ENCODE peak calls at places on chromosomes 12 and 14, in eight cellular contexts. E is esophagus squamous epithelium, G is stomach, C is Caco-2, J is gastrocnemius medialis, L is H9, U is left ventricle myocardium inferior, P is cardiac muscle cell. Q is an unnamed sample. For H3K4me1, the result is how much of the 10 kb centered on the place peaks cover.

GRCh38 chr14:32258574-32258973 is 55.5 kb upstream of the RNU6-8 start:
- DNase-seq in E (no peak), G (no peak), C (no peak), J (no peak), L (no peak), U (no peak), P (no peak), Q (no peak)

GRCh38 chr14:61712137-61712536 is 16.8 kb downstream of the HIF1A start:
- DNase-seq in E (no peak), G (no peak), C (no peak), J (no peak), L (no peak), U (no peak), P (no peak), Q (no peak)

GRCh38 chr14:104553166-104554087 is 26.1 kb upstream of the C14orf180 start:
- DNase-seq in E (no peak), G (no peak), C (peak), J (no peak), L (no peak), U (peak), P (no peak), Q (no peak)

GRCh38 chr12:123934016-123934620 is 38.5 kb downstream of the CCDC92 start:
- DNase-seq in E (no peak), G (no peak), C (no peak), J (no peak), L (no peak), U (no peak), P (no peak), Q (no peak)

GRCh38 chr14:50666772-50667490 is 1.2 kb downstream of the SAV1 start:
- DNase-seq in E (no peak), G (peak), C (peak), J (peak), L (peak), U (no peak), P (peak), Q (no peak)

GRCh38 chr12:99200711-99201384 is 446.7 kb upstream of the GARIN6 start:
- DNase-seq in E (no peak), G (no peak), C (no peak), J (no peak), L (no peak), U (no peak), P (no peak), Q (no peak)

GRCh38 chr14:39956372-39956771 is 524.1 kb upstream of the FBXO33 start:
- DNase-seq in E (no peak), G (no peak), C (no peak), J (no peak), L (no peak), U (no peak), P (no peak), Q (no peak)

GRCh38 chr12:32854716-32855115 is 41.9 kb downstream of the PKP2 start:
- DNase-seq in E (no peak), G (no peak), C (no peak), J (no peak), L (no peak), U (no peak), P (no peak), Q (no peak)

GRCh38 chr12:113305281-113305856 is 29.5 kb downstream of the SLC8B1 start:
- DNase-seq in E (no peak), G (no peak), C (no peak), J (no peak), L (no peak), U (no peak), P (no peak), Q (no peak)

GRCh38 chr12:47319746-47320145 is 240.0 kb upstream of the AMIGO2 start:
- DNase-seq in E (no peak), G (no peak), C (no peak), J (no peak), L (no peak), U (no peak), P (no peak), Q (no peak)

GRCh38 chr14:99708449-99708848 is 24.4 kb downstream of the CYP46A1 start:
- DNase-seq in E (no peak), G (no peak), C (no peak), J (no peak), L (peak), U (no peak), P (no peak), Q (no peak)

GRCh38 chr14:97788364-97788763 is 991.2 kb downstream of the VRK1 start:
- DNase-seq in E (no peak), G (no peak), C (no peak), J (no peak), L (no peak), U (no peak), P (no peak), Q (no peak)

GRCh38 chr12:131865196-131865875 is 29.1 kb upstream of the ULK1 start:
- DNase-seq in E (no peak), G (no peak), C (no peak), J (no peak), L (no peak), U (no peak), P (no peak), Q (no peak)

GRCh38 chr12:46944771-46945170 is 119.0 kb upstream of the SLC38A4 start:
- DNase-seq in E (no peak), G (no peak), C (no peak), J (no peak), L (no peak), U (no peak), P (no peak), Q (no peak)

GRCh38 chr12:93638095-93638494 is 39.1 kb upstream of the CRADD start:
- DNase-seq in E (no peak), G (no peak), C (no peak), J (no peak), L (no peak), U (no peak), P (no peak), Q (no peak)

GRCh38 chr14:58639842-58640484 is 2.2 kb downstream of the DACT1 start:
- DNase-seq in E (no peak), G (no peak), C (peak), J (no peak), L (no peak), U (no peak), P (peak), Q (peak)

GRCh38 chr14:22506778-22507351 is 82.2 kb downstream of the DAD1 start:
- DNase-seq in E (no peak), G (no peak), C (no peak), J (no peak), L (no peak), U (no peak), P (no peak), Q (no peak)
- H3K4me1 ChIP-seq in E (under half), G (under half), C (under half), J (under half), L (under half), U (half or more), P (under half), Q (under half)

GRCh38 chr12:52148541-52149181 is 43.2 kb downstream of the KRT80 start:
- DNase-seq in E (no peak), G (peak), C (peak), J (no peak), L (peak), U (no peak), P (no peak), Q (peak)
- H3K4me1 ChIP-seq in E (half or more), G (half or more), C (half or more), J (under half), L (under half), U (half or more), P (under half), Q (under half)

GRCh38 chr12:56635539-56636117 is 5.5 kb upstream of the BAZ2A start:
- DNase-seq in E (no peak), G (no peak), C (no peak), J (no peak), L (no peak), U (no peak), P (no peak), Q (no peak)

GRCh38 chr12:56636675-56637540 is 6.8 kb upstream of the BAZ2A start:
- DNase-seq in E (peak), G (peak), C (peak), J (peak), L (peak), U (peak), P (peak), Q (peak)

GRCh38 chr12:56636118-56636674 is 6.1 kb upstream of the BAZ2A start:
- DNase-seq in E (no peak), G (peak), C (peak), J (peak), L (peak), U (peak), P (peak), Q (peak)

GRCh38 chr12:56634837-56635538 is 4.9 kb upstream of the BAZ2A start:
- DNase-seq in E (no peak), G (peak), C (peak), J (peak), L (peak), U (peak), P (peak), Q (peak)

DNA sequence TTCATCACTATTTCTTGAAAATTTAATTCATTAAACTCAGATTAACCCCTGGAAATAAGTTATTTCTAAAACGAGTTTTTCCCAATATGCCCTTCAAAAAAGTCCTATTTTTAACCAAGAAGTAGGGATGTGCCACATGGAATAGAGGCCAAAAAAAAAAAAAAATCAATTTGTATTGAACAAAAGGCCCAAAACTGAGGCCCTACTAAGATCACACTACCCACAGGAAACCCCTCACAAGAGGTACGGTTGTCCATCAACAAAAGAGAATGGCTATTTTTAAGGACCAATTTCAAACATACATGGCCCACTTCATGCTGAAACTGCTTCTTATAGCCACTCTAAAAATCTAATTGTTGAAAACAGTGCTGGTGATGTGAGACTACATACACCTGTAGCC is 7.5 kb upstream of the BAZ2A start:
- DNase-seq in E (no peak), G (no peak), C (no peak), J (no peak), L (no peak), U (no peak), P (no peak), Q (no peak)
- H3K4me1 ChIP-seq in E (half or more), G (half or more), C (under half), J (half or more), L (under half), U (half or more), P (under half), Q (under half)

GRCh38 chr12:122100568-122100967 is 22.0 kb downstream of the MLXIP start:
- DNase-seq in E (no peak), G (no peak), C (no peak), J (no peak), L (no peak), U (no peak), P (no peak), Q (no peak)
- H3K4me1 ChIP-seq in E (half or more), G (half or more), C (under half), J (half or more), L (under half), U (half or more), P (under half), Q (under half)

DNA sequence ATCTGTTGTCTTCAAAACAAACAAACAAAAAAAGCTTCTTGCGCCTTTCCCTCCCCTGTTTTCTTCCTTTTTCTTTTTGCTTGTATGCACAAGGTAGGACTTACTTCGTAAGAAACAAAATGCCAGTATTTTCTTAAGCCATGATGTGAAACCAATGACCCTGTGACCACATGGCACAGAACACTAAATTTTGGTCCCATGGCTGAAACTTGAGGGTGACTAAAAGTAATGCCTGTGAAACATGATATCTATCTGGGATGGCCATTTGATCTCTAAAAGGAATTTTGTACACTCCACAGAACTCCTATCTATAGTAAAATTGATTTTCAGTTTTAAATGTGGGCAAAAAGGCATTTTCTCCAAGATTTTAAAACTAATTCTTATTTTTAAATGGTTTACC is 63.6 kb downstream of the PAPOLA start:
- DNase-seq in E (no peak), G (no peak), C (no peak), J (no peak), L (no peak), U (no peak), P (no peak), Q (no peak)
- H3K4me1 ChIP-seq in E (under half), G (under half), C (under half), J (under half), L (under half), U (under half), P (under half), Q (under half)

GRCh38 chr14:24167527-24168114 is 4.3 kb upstream of the REC8 start:
- DNase-seq in E (no peak), G (no peak), C (no peak), J (no peak), L (no peak), U (no peak), P (no peak), Q (no peak)
- H3K4me1 ChIP-seq in E (half or more), G (half or more), C (under half), J (under half), L (under half), U (under half), P (under half), Q (under half)

DNA sequence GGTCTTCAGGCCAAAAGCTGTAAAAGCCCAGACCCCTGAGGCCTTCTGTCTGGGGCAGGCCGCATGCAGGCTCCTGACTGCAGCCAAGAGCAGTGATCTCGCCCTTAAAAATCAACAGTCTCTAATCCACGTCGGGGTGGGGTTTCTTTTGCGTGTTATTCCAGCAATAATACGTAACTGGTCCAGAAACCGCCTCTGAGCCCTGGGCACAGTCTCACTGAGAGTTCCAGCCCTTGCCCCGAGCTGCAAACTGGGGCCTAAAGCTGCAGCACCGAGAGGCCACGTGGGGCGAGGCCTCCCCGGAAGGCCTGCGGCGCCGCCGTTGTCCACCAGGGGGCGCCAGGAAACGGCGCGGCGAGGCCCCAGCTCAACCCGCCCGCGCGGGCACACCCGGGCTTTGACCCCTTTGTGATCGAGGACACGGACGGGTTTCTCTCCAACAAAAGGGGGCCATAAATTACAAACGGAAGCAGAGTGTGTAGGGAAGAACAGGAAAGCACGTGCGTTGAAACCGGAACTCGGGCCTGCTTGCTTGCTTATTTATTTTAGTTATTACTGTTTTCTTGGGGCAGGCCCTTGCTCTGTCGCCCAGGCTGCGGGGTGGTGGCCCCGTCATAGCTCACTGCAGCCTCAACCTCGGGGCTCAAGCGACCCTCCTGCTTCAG is 87.2 kb downstream of the NINJ2 start:
- DNase-seq in E (no peak), G (peak), C (peak), J (peak), L (peak), U (peak), P (peak), Q (peak)
- H3K4me1 ChIP-seq in E (half or more), G (half or more), C (half or more), J (under half), L (under half), U (half or more), P (under half), Q (under half)

GRCh38 chr12:53197011-53197640 is 9.9 kb downstream of the ITGB7 start:
- DNase-seq in E (no peak), G (no peak), C (no peak), J (no peak), L (no peak), U (no peak), P (no peak), Q (no peak)
- H3K4me1 ChIP-seq in E (under half), G (under half), C (under half), J (under half), L (under half), U (under half), P (under half), Q (under half)

DNA sequence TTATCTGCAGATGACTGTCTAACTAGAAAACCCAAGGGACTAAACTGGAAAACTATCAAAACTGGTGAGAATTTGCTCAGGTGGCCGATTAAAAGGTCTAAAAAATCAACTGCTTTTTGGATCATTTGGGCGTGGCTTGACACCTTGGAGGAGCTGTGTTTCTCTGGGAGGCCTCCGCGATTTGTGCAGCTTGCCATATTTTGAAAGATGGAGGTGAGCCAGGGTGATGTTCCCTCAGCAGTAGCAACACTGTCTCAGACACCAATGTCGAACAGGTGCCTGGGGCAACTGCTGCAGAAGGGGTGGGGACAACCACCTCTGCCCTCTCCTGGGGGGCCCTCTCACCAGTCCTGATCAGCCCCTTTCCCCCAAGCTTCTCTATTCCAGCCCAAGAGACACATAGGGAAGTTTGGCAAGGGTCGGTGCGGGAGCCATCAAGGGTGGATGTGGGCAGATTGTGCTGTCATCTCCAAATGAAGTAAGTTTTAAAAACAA is 3.8 kb downstream of the CCDC177 start:
- DNase-seq in E (no peak), G (no peak), C (no peak), J (no peak), L (no peak), U (no peak), P (no peak), Q (no peak)
- H3K4me1 ChIP-seq in E (under half), G (under half), C (under half), J (under half), L (under half), U (under half), P (under half), Q (under half)

DNA sequence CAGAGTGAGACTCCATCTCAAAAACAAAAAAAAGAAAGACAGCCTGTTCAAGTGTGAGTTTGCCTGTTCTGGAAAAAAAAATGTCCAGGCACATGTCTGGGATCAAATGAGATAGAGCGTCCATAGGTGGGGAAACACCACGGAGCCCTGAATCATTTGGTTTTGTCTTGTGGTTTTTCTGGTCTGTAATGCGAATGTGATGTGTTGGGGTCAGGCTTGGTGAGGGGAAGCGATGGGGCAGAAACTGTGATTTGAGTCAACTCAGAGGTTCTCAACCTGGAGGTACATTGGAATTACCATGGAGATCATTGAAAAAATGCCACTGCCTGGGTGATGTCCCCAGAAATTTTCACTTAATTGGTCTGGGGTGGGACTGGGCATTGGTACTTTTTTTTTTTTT is 183.9 kb upstream of the PWP1 start:
- DNase-seq in E (no peak), G (no peak), C (no peak), J (no peak), L (no peak), U (no peak), P (no peak), Q (no peak)
- H3K4me1 ChIP-seq in E (under half), G (under half), C (under half), J (under half), L (under half), U (under half), P (under half), Q (under half)

Q was measured in lung.